ENCODE peak calls at places on chromosome 12, in five cellular contexts. One of them, this sample, is unnamed.

GRCh38 chr12:10339441-10339840 is 31.8 kb downstream of the KLRD1 start:
- DNase-seq in MM.1S: no peak
- DNase-seq in mammary epithelial cell: peak; percentile 20
- DNase-seq in Panc1: no peak
- DNase-seq in iPS DF 6.9: no peak
- DNase-seq in this sample: no peak

GRCh38 chr12:67394600-67394999 is 125.4 kb downstream of the CAND1 start:
- DNase-seq in Panc1: no peak
- DNase-seq in MM.1S: no peak
- DNase-seq in iPS DF 6.9: no peak
- DNase-seq in mammary epithelial cell: peak; percentile 88
- DNase-seq in this sample: no peak

GRCh38 chr12:25859976-25860375 is 98.5 kb upstream of the RASSF8 start:
- DNase-seq in Panc1: no peak
- DNase-seq in mammary epithelial cell: peak; percentile 73
- DNase-seq in iPS DF 6.9: no peak
- DNase-seq in MM.1S: no peak
- DNase-seq in this sample: peak; percentile 23

GRCh38 chr12:43277630-43278267 is 274.3 kb downstream of the ADAMTS20 start:
- DNase-seq in iPS DF 6.9: no peak
- DNase-seq in MM.1S: no peak
- DNase-seq in Panc1: peak; percentile 10
- DNase-seq in mammary epithelial cell: no peak
- DNase-seq in this sample: no peak

GRCh38 chr12:127928178-127928577 is 338.8 kb upstream of the TMEM132C start:
- DNase-seq in mammary epithelial cell: no peak
- DNase-seq in iPS DF 6.9: no peak
- DNase-seq in MM.1S: no peak
- DNase-seq in Panc1: no peak
- DNase-seq in this sample: no peak

GRCh38 chr12:83008703-83009102 is 322.0 kb downstream of the TMTC2 start:
- DNase-seq in iPS DF 6.9: no peak
- DNase-seq in Panc1: no peak
- DNase-seq in MM.1S: no peak
- DNase-seq in mammary epithelial cell: no peak
- DNase-seq in this sample: no peak

GRCh38 chr12:7937867-7938506 is 2.0 kb upstream of the SLC2A3 start:
- DNase-seq in MM.1S: no peak
- DNase-seq in iPS DF 6.9: no peak
- DNase-seq in mammary epithelial cell: no peak
- DNase-seq in Panc1: no peak
- DNase-seq in this sample: no peak

GRCh38 chr12:12008931-12009611 is 61.7 kb upstream of the BCL2L14 start:
- DNase-seq in Panc1: no peak
- DNase-seq in mammary epithelial cell: peak; percentile 95
- DNase-seq in MM.1S: no peak
- DNase-seq in iPS DF 6.9: peak; percentile 75
- DNase-seq in this sample: peak; percentile 66

GRCh38 chr12:126483145-126484068 is 1418.2 kb downstream of the AACS start:
- DNase-seq in Panc1: no peak
- DNase-seq in MM.1S: no peak
- DNase-seq in iPS DF 6.9: no peak
- DNase-seq in mammary epithelial cell: no peak
- DNase-seq in this sample: no peak

GRCh38 chr12:56978397-56979138 is 21.2 kb upstream of the RDH16 start:
- DNase-seq in Panc1: no peak
- DNase-seq in mammary epithelial cell: no peak
- DNase-seq in MM.1S: no peak
- DNase-seq in iPS DF 6.9: no peak
- DNase-seq in this sample: no peak

GRCh38 chr12:64678835-64679234 is 68.5 kb downstream of the RASSF3 start:
- DNase-seq in Panc1: no peak
- DNase-seq in mammary epithelial cell: no peak
- DNase-seq in iPS DF 6.9: no peak
- DNase-seq in MM.1S: no peak
- DNase-seq in this sample: no peak

GRCh38 chr12:123089125-123089524 is 61.8 kb downstream of the PITPNM2 start:
- DNase-seq in MM.1S: no peak
- DNase-seq in iPS DF 6.9: no peak
- DNase-seq in Panc1: no peak
- DNase-seq in mammary epithelial cell: no peak
- DNase-seq in this sample: no peak

GRCh38 chr12:126457776-126458175 is 1392.5 kb downstream of the AACS start:
- DNase-seq in MM.1S: no peak
- DNase-seq in Panc1: no peak
- DNase-seq in iPS DF 6.9: no peak
- DNase-seq in mammary epithelial cell: no peak
- DNase-seq in this sample: no peak

GRCh38 chr12:116962197-116962596 is 51.4 kb downstream of the FBXW8 start:
- DNase-seq in MM.1S: peak; percentile 16
- DNase-seq in mammary epithelial cell: no peak
- DNase-seq in Panc1: no peak
- DNase-seq in iPS DF 6.9: no peak
- DNase-seq in this sample: no peak

GRCh38 chr12:21615441-21615840 is 10.8 kb upstream of the GYS2 start:
- DNase-seq in MM.1S: no peak
- DNase-seq in mammary epithelial cell: no peak
- DNase-seq in Panc1: no peak
- DNase-seq in iPS DF 6.9: no peak
- DNase-seq in this sample: peak; percentile 17

GRCh38 chr12:11651785-11652184 is 2.3 kb downstream of the ETV6 start:
- DNase-seq in iPS DF 6.9: no peak
- DNase-seq in mammary epithelial cell: peak; percentile 48
- DNase-seq in Panc1: no peak
- DNase-seq in MM.1S: no peak
- DNase-seq in this sample: no peak

GRCh38 chr12:131471271-131471905 is 239.5 kb upstream of the SFSWAP start:
- DNase-seq in iPS DF 6.9: no peak
- DNase-seq in mammary epithelial cell: no peak
- DNase-seq in Panc1: no peak
- DNase-seq in MM.1S: no peak
- DNase-seq in this sample: no peak

GRCh38 chr12:12081836-12082497 is 11.2 kb downstream of the BCL2L14 start:
- DNase-seq in iPS DF 6.9: no peak
- DNase-seq in mammary epithelial cell: peak; percentile 48
- DNase-seq in MM.1S: peak; percentile 31
- DNase-seq in Panc1: peak; percentile 20
- DNase-seq in this sample: no peak

GRCh38 chr12:3202734-3203446 is 125.7 kb downstream of the TSPAN9 start:
- DNase-seq in iPS DF 6.9: no peak
- DNase-seq in mammary epithelial cell: peak; percentile 23
- DNase-seq in Panc1: peak; percentile 20
- DNase-seq in MM.1S: peak; percentile 37
- DNase-seq in this sample: peak; percentile 11

GRCh38 chr12:12599750-12600643 is 11.7 kb upstream of the CREBL2 start:
- DNase-seq in Panc1: no peak
- DNase-seq in iPS DF 6.9: no peak
- DNase-seq in mammary epithelial cell: no peak
- DNase-seq in MM.1S: no peak
- DNase-seq in this sample: no peak

GRCh38 chr12:1994429-1995143 is 9.7 kb downstream of the DCP1B start:
- DNase-seq in Panc1: no peak
- DNase-seq in mammary epithelial cell: no peak
- DNase-seq in iPS DF 6.9: no peak
- DNase-seq in MM.1S: no peak
- DNase-seq in this sample: no peak
- H3K4me3 ChIP-seq in Panc1: no peak overlapping the region
- H3K4me3 ChIP-seq in mammary epithelial cell: no peak overlapping the region
- H3K4me3 ChIP-seq in iPS DF 6.9: no peak overlapping the region
- H3K4me3 ChIP-seq in MM.1S: no peak overlapping the region
- H3K4me3 ChIP-seq in this sample: no peak overlapping the region

GRCh38 chr12:62774794-62775193 is 160.2 kb downstream of the PPM1H start:
- DNase-seq in MM.1S: no peak
- DNase-seq in iPS DF 6.9: no peak
- DNase-seq in Panc1: no peak
- DNase-seq in mammary epithelial cell: no peak
- DNase-seq in this sample: no peak
- H3K27ac ChIP-seq in MM.1S: no peak overlapping the region
- H3K27ac ChIP-seq in iPS DF 6.9: no peak overlapping the region
- H3K27ac ChIP-seq in Panc1: no peak overlapping the region
- H3K27ac ChIP-seq in mammary epithelial cell: no peak overlapping the region
- H3K27ac ChIP-seq in this sample: no peak overlapping the region

GRCh38 chr12:28795306-28795705 is 353.8 kb upstream of the FAR2 start:
- DNase-seq in MM.1S: no peak
- DNase-seq in iPS DF 6.9: no peak
- DNase-seq in mammary epithelial cell: peak; percentile 60
- DNase-seq in Panc1: no peak
- DNase-seq in this sample: no peak

GRCh38 chr12:28799337-28799736 is 349.7 kb upstream of the FAR2 start:
- DNase-seq in iPS DF 6.9: no peak
- DNase-seq in mammary epithelial cell: no peak
- DNase-seq in Panc1: no peak
- DNase-seq in MM.1S: no peak
- DNase-seq in this sample: no peak

GRCh38 chr12:28793767-28794166 is 355.3 kb upstream of the FAR2 start:
- DNase-seq in mammary epithelial cell: no peak
- DNase-seq in Panc1: no peak
- DNase-seq in MM.1S: no peak
- DNase-seq in iPS DF 6.9: no peak
- DNase-seq in this sample: no peak

GRCh38 chr12:28800129-28800528 is 348.9 kb upstream of the FAR2 start:
- DNase-seq in mammary epithelial cell: no peak
- DNase-seq in MM.1S: no peak
- DNase-seq in iPS DF 6.9: no peak
- DNase-seq in Panc1: no peak
- DNase-seq in this sample: no peak

DNA sequence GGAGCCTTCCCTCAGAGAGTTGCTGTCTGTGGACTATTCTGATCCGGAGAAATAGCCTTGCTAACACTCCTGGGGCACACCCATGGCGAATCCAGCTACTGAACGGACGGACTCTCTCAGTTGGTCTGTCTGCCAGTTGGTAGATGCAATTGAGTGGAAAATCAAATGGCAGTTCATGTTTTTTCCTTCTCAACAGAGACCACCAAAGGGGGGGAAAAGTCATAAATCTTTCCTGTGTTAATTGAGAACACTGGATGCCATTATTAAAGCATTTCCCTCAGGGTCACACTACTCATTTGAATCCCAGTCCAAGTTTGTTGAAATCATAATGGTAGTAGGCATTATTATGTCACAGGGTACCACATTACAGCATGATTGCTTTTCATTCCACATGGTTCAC is 354.3 kb upstream of the FAR2 start:
- DNase-seq in MM.1S: no peak
- DNase-seq in Panc1: no peak
- DNase-seq in mammary epithelial cell: no peak
- DNase-seq in iPS DF 6.9: no peak
- DNase-seq in this sample: no peak
- H3K4me3 ChIP-seq in MM.1S: no peak overlapping the region
- H3K4me3 ChIP-seq in Panc1: no peak overlapping the region
- H3K4me3 ChIP-seq in mammary epithelial cell: no peak overlapping the region
- H3K4me3 ChIP-seq in iPS DF 6.9: no peak overlapping the region
- H3K4me3 ChIP-seq in this sample: no peak overlapping the region

GRCh38 chr12:90199008-90199407 is 490.4 kb upstream of the ATP2B1 start:
- DNase-seq in MM.1S: no peak
- DNase-seq in Panc1: no peak
- DNase-seq in mammary epithelial cell: no peak
- DNase-seq in iPS DF 6.9: no peak
- DNase-seq in this sample: no peak
- H3K27ac ChIP-seq in MM.1S: no peak overlapping the region
- H3K27ac ChIP-seq in Panc1: no peak overlapping the region
- H3K27ac ChIP-seq in mammary epithelial cell: no peak overlapping the region
- H3K27ac ChIP-seq in iPS DF 6.9: no peak overlapping the region
- H3K27ac ChIP-seq in this sample: no peak overlapping the region

GRCh38 chr12:27751386-27752047 is 28.5 kb upstream of the KLHL42 start:
- DNase-seq in Panc1: no peak
- DNase-seq in mammary epithelial cell: peak; percentile 88
- DNase-seq in MM.1S: no peak
- DNase-seq in iPS DF 6.9: no peak
- DNase-seq in this sample: no peak
- H3K4me3 ChIP-seq in Panc1: no peak overlapping the region
- H3K4me3 ChIP-seq in mammary epithelial cell: no peak overlapping the region
- H3K4me3 ChIP-seq in MM.1S: no peak overlapping the region
- H3K4me3 ChIP-seq in iPS DF 6.9: no peak overlapping the region
- H3K4me3 ChIP-seq in this sample: no peak overlapping the region

GRCh38 chr12:102535306-102535705 is 54.9 kb upstream of the IGF1 start:
- DNase-seq in Panc1: no peak
- DNase-seq in mammary epithelial cell: no peak
- DNase-seq in MM.1S: no peak
- DNase-seq in iPS DF 6.9: no peak
- DNase-seq in this sample: no peak
- H3K27ac ChIP-seq in Panc1: no peak overlapping the region
- H3K27ac ChIP-seq in mammary epithelial cell: no peak overlapping the region
- H3K27ac ChIP-seq in MM.1S: no peak overlapping the region
- H3K27ac ChIP-seq in iPS DF 6.9: no peak overlapping the region
- H3K27ac ChIP-seq in this sample: no peak overlapping the region

DNA sequence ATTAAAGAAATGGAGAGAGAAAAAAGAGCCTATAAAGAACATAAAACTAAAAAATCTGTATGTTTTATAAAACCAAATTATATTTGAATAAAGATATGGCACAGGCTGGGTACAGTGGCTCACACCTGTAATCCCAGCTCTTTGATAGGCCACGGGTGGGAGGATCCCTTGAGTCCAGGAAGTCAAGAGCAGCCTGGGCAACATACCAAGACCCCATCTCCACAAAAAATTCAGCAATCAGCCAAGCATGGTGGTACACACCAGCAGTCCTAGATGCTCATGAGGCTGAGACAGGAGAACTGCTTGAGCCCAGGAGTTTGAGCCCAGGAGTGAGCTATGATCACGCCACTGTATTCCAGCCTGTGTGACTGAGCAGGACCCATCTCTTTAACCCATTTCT is 74.9 kb downstream of the EPS8 start:
- DNase-seq in MM.1S: no peak
- DNase-seq in iPS DF 6.9: no peak
- DNase-seq in Panc1: no peak
- DNase-seq in mammary epithelial cell: no peak
- DNase-seq in this sample: no peak
- H3K4me3 ChIP-seq in MM.1S: no peak overlapping the region
- H3K4me3 ChIP-seq in iPS DF 6.9: no peak overlapping the region
- H3K4me3 ChIP-seq in Panc1: no peak overlapping the region
- H3K4me3 ChIP-seq in mammary epithelial cell: no peak overlapping the region
- H3K4me3 ChIP-seq in this sample: no peak overlapping the region

GRCh38 chr12:15928345-15928744 is 17.2 kb downstream of the DERA start:
- DNase-seq in MM.1S: no peak
- DNase-seq in iPS DF 6.9: no peak
- DNase-seq in mammary epithelial cell: peak; percentile 77
- DNase-seq in Panc1: peak; percentile 46
- DNase-seq in this sample: no peak
- H3K27ac ChIP-seq in MM.1S: no peak overlapping the region
- H3K27ac ChIP-seq in iPS DF 6.9: no peak overlapping the region
- H3K27ac ChIP-seq in mammary epithelial cell: peak overlapping the region; percentile 55
- H3K27ac ChIP-seq in Panc1: no peak overlapping the region
- H3K27ac ChIP-seq in this sample: no peak overlapping the region

DNA sequence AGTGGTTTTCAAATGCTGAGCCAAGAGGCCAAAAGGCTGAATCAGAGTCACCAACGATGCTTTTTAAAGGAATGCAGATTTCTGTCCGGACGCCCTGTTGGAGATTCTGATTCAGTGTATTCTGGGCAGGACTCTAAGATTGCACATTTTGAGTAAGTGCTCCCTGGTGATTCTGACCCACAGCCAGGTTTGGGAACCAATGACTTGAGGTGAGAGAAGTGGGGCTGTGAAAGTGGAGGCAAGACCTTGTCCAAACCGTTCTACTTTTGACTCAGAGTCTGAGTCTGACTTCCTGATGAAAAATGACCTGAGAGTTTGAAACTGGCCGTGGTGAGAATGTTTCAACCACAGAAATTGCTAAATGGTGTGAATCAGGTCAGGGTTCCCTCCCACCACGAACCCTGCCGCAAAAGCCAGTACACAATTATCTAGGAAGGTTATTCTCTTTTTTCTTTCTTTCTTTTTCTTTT is 90.2 kb downstream of the NTN4 start:
- DNase-seq in iPS DF 6.9: no peak
- DNase-seq in MM.1S: peak; percentile 89
- DNase-seq in Panc1: no peak
- DNase-seq in mammary epithelial cell: peak; percentile 90
- DNase-seq in this sample: no peak
- H3K4me3 ChIP-seq in iPS DF 6.9: no peak overlapping the region
- H3K4me3 ChIP-seq in MM.1S: no peak overlapping the region
- H3K4me3 ChIP-seq in Panc1: no peak overlapping the region
- H3K4me3 ChIP-seq in mammary epithelial cell: no peak overlapping the region
- H3K4me3 ChIP-seq in this sample: no peak overlapping the region